ENCODE peak calls at places on chromosome 22, in eight cellular contexts. One of them, this sample, is unnamed.

GRCh38 chr22:22605074-22605404 is 39.4 kb upstream of the GGTLC2 start:
- DNase-seq in ovary: no peak
- DNase-seq in astrocyte of the spinal cord: no peak
- DNase-seq in AG04450: no peak
- DNase-seq in WTC11: no peak
- DNase-seq in progenitor cell of endocrine pancreas: no peak
- DNase-seq in lung: no peak
- DNase-seq in activated CD8-positive, alpha-beta T cell treated with anti-CD3 and anti-CD28 coated beads for 36 hours: no peak
- DNase-seq in this sample: no peak

GRCh38 chr22:27716074-27716473 is 85.5 kb downstream of the MN1 start:
- DNase-seq in ovary: no peak
- DNase-seq in astrocyte of the spinal cord: no peak
- DNase-seq in AG04450: no peak
- DNase-seq in WTC11: no peak
- DNase-seq in progenitor cell of endocrine pancreas: no peak
- DNase-seq in lung: no peak
- DNase-seq in activated CD8-positive, alpha-beta T cell treated with anti-CD3 and anti-CD28 coated beads for 36 hours: no peak
- DNase-seq in this sample: no peak

GRCh38 chr22:39472570-39473556 is 16.1 kb downstream of the MGAT3 start:
- DNase-seq in ovary: no peak
- DNase-seq in astrocyte of the spinal cord: peak
- DNase-seq in AG04450: no peak
- DNase-seq in WTC11: no peak
- DNase-seq in progenitor cell of endocrine pancreas: no peak
- DNase-seq in lung: peak
- DNase-seq in activated CD8-positive, alpha-beta T cell treated with anti-CD3 and anti-CD28 coated beads for 36 hours: no peak
- DNase-seq in this sample: no peak

GRCh38 chr22:20004464-20004863 is 12.2 kb downstream of the ARVCF start:
- DNase-seq in ovary: no peak
- DNase-seq in astrocyte of the spinal cord: no peak
- DNase-seq in AG04450: no peak
- DNase-seq in WTC11: no peak
- DNase-seq in progenitor cell of endocrine pancreas: no peak
- DNase-seq in lung: no peak
- DNase-seq in activated CD8-positive, alpha-beta T cell treated with anti-CD3 and anti-CD28 coated beads for 36 hours: no peak
- DNase-seq in this sample: no peak

GRCh38 chr22:43745783-43746356 is 66.2 kb downstream of the EFCAB6 start:
- DNase-seq in ovary: no peak
- DNase-seq in astrocyte of the spinal cord: no peak
- DNase-seq in AG04450: no peak
- DNase-seq in WTC11: no peak
- DNase-seq in progenitor cell of endocrine pancreas: no peak
- DNase-seq in lung: no peak
- DNase-seq in activated CD8-positive, alpha-beta T cell treated with anti-CD3 and anti-CD28 coated beads for 36 hours: no peak
- DNase-seq in this sample: no peak

GRCh38 chr22:44846726-44847275 is 94.4 kb downstream of the ARHGAP8 start:
- DNase-seq in ovary: no peak
- DNase-seq in astrocyte of the spinal cord: no peak
- DNase-seq in AG04450: no peak
- DNase-seq in WTC11: no peak
- DNase-seq in progenitor cell of endocrine pancreas: no peak
- DNase-seq in lung: no peak
- DNase-seq in activated CD8-positive, alpha-beta T cell treated with anti-CD3 and anti-CD28 coated beads for 36 hours: no peak
- DNase-seq in this sample: no peak

GRCh38 chr22:38230916-38231315 is 29.1 kb downstream of the MAFF start:
- DNase-seq in ovary: no peak
- DNase-seq in astrocyte of the spinal cord: no peak
- DNase-seq in AG04450: no peak
- DNase-seq in WTC11: no peak
- DNase-seq in progenitor cell of endocrine pancreas: no peak
- DNase-seq in lung: no peak
- DNase-seq in activated CD8-positive, alpha-beta T cell treated with anti-CD3 and anti-CD28 coated beads for 36 hours: no peak
- DNase-seq in this sample: no peak

GRCh38 chr22:43151251-43152000 is at the start of gene TSPO:
- DNase-seq in ovary: peak
- DNase-seq in astrocyte of the spinal cord: peak
- DNase-seq in AG04450: no peak
- DNase-seq in WTC11: no peak
- DNase-seq in progenitor cell of endocrine pancreas: no peak
- DNase-seq in lung: peak
- DNase-seq in activated CD8-positive, alpha-beta T cell treated with anti-CD3 and anti-CD28 coated beads for 36 hours: peak
- DNase-seq in this sample: peak

GRCh38 chr22:45170001-45170466 is 6.3 kb downstream of the NUP50 start:
- DNase-seq in ovary: no peak
- DNase-seq in astrocyte of the spinal cord: no peak
- DNase-seq in AG04450: no peak
- DNase-seq in WTC11: no peak
- DNase-seq in progenitor cell of endocrine pancreas: no peak
- DNase-seq in lung: no peak
- DNase-seq in activated CD8-positive, alpha-beta T cell treated with anti-CD3 and anti-CD28 coated beads for 36 hours: peak
- DNase-seq in this sample: no peak

GRCh38 chr22:39365406-39365782 is 15.6 kb downstream of the SYNGR1 start:
- DNase-seq in ovary: no peak
- DNase-seq in astrocyte of the spinal cord: no peak
- DNase-seq in AG04450: no peak
- DNase-seq in WTC11: no peak
- DNase-seq in progenitor cell of endocrine pancreas: no peak
- DNase-seq in lung: no peak
- DNase-seq in activated CD8-positive, alpha-beta T cell treated with anti-CD3 and anti-CD28 coated beads for 36 hours: no peak
- DNase-seq in this sample: no peak

GRCh38 chr22:32175751-32176644 is 16.9 kb upstream of the C22orf42 start:
- DNase-seq in ovary: no peak
- DNase-seq in astrocyte of the spinal cord: no peak
- DNase-seq in AG04450: no peak
- DNase-seq in WTC11: peak
- DNase-seq in progenitor cell of endocrine pancreas: peak
- DNase-seq in lung: no peak
- DNase-seq in activated CD8-positive, alpha-beta T cell treated with anti-CD3 and anti-CD28 coated beads for 36 hours: peak
- DNase-seq in this sample: peak

GRCh38 chr22:38413085-38414008 is 41.7 kb downstream of the KCNJ4 start:
- DNase-seq in ovary: no peak
- DNase-seq in astrocyte of the spinal cord: no peak
- DNase-seq in AG04450: no peak
- DNase-seq in WTC11: peak
- DNase-seq in progenitor cell of endocrine pancreas: no peak
- DNase-seq in lung: no peak
- DNase-seq in activated CD8-positive, alpha-beta T cell treated with anti-CD3 and anti-CD28 coated beads for 36 hours: no peak
- DNase-seq in this sample: peak

GRCh38 chr22:37817705-37818311 is 5.4 kb upstream of the GALR3 start:
- DNase-seq in ovary: peak
- DNase-seq in astrocyte of the spinal cord: peak
- DNase-seq in AG04450: no peak
- DNase-seq in WTC11: peak
- DNase-seq in progenitor cell of endocrine pancreas: peak
- DNase-seq in lung: peak
- DNase-seq in activated CD8-positive, alpha-beta T cell treated with anti-CD3 and anti-CD28 coated beads for 36 hours: peak
- DNase-seq in this sample: peak

GRCh38 chr22:39428597-39429071 is 28.2 kb upstream of the MGAT3 start:
- DNase-seq in ovary: no peak
- DNase-seq in astrocyte of the spinal cord: peak
- DNase-seq in AG04450: no peak
- DNase-seq in WTC11: peak
- DNase-seq in progenitor cell of endocrine pancreas: no peak
- DNase-seq in lung: no peak
- DNase-seq in activated CD8-positive, alpha-beta T cell treated with anti-CD3 and anti-CD28 coated beads for 36 hours: no peak
- DNase-seq in this sample: no peak

GRCh38 chr22:39144101-39144815 is 8.2 kb downstream of the CBX7 start:
- DNase-seq in ovary: peak
- DNase-seq in astrocyte of the spinal cord: peak
- DNase-seq in AG04450: no peak
- DNase-seq in WTC11: no peak
- DNase-seq in progenitor cell of endocrine pancreas: no peak
- DNase-seq in lung: no peak
- DNase-seq in activated CD8-positive, alpha-beta T cell treated with anti-CD3 and anti-CD28 coated beads for 36 hours: peak
- DNase-seq in this sample: no peak

GRCh38 chr22:26172389-26172990 is 3.2 kb downstream of the SEZ6L start:
- DNase-seq in ovary: no peak
- DNase-seq in astrocyte of the spinal cord: peak
- DNase-seq in AG04450: no peak
- DNase-seq in WTC11: peak
- DNase-seq in progenitor cell of endocrine pancreas: peak
- DNase-seq in lung: no peak
- DNase-seq in activated CD8-positive, alpha-beta T cell treated with anti-CD3 and anti-CD28 coated beads for 36 hours: peak
- DNase-seq in this sample: peak

GRCh38 chr22:44975444-44976262 is 34.2 kb downstream of the PHF21B start:
- DNase-seq in ovary: peak
- DNase-seq in astrocyte of the spinal cord: peak
- DNase-seq in AG04450: peak
- DNase-seq in WTC11: peak
- DNase-seq in progenitor cell of endocrine pancreas: peak
- DNase-seq in lung: peak
- DNase-seq in activated CD8-positive, alpha-beta T cell treated with anti-CD3 and anti-CD28 coated beads for 36 hours: peak
- DNase-seq in this sample: peak

GRCh38 chr22:21015051-21016006 is at the start of gene P2RX6:
- DNase-seq in ovary: no peak
- DNase-seq in astrocyte of the spinal cord: peak
- DNase-seq in AG04450: no peak
- DNase-seq in WTC11: no peak
- DNase-seq in progenitor cell of endocrine pancreas: no peak
- DNase-seq in lung: no peak
- DNase-seq in activated CD8-positive, alpha-beta T cell treated with anti-CD3 and anti-CD28 coated beads for 36 hours: no peak
- DNase-seq in this sample: peak

GRCh38 chr22:44389926-44390925 is 77.5 kb upstream of the SHISAL1 start:
- DNase-seq in ovary: peak
- DNase-seq in astrocyte of the spinal cord: no peak
- DNase-seq in AG04450: no peak
- DNase-seq in WTC11: peak
- DNase-seq in progenitor cell of endocrine pancreas: no peak
- DNase-seq in lung: no peak
- DNase-seq in activated CD8-positive, alpha-beta T cell treated with anti-CD3 and anti-CD28 coated beads for 36 hours: no peak
- DNase-seq in this sample: peak

GRCh38 chr22:17121235-17122195 is at the start of gene TMEM121B:
- DNase-seq in ovary: peak
- DNase-seq in astrocyte of the spinal cord: peak
- DNase-seq in AG04450: no peak
- DNase-seq in WTC11: peak
- DNase-seq in progenitor cell of endocrine pancreas: peak
- DNase-seq in lung: no peak
- DNase-seq in activated CD8-positive, alpha-beta T cell treated with anti-CD3 and anti-CD28 coated beads for 36 hours: peak
- DNase-seq in this sample: peak

GRCh38 chr22:32744560-32744959 is 56.9 kb upstream of the TIMP3 start:
- DNase-seq in ovary: no peak
- DNase-seq in astrocyte of the spinal cord: no peak
- DNase-seq in AG04450: no peak
- DNase-seq in WTC11: no peak
- DNase-seq in progenitor cell of endocrine pancreas: no peak
- DNase-seq in lung: no peak
- DNase-seq in activated CD8-positive, alpha-beta T cell treated with anti-CD3 and anti-CD28 coated beads for 36 hours: no peak
- DNase-seq in this sample: no peak

GRCh38 chr22:28497188-28497587 is 182.5 kb downstream of the TTC28 start:
- DNase-seq in ovary: no peak
- DNase-seq in astrocyte of the spinal cord: no peak
- DNase-seq in AG04450: no peak
- DNase-seq in WTC11: no peak
- DNase-seq in progenitor cell of endocrine pancreas: no peak
- DNase-seq in lung: no peak
- DNase-seq in activated CD8-positive, alpha-beta T cell treated with anti-CD3 and anti-CD28 coated beads for 36 hours: no peak
- DNase-seq in this sample: no peak

DNA sequence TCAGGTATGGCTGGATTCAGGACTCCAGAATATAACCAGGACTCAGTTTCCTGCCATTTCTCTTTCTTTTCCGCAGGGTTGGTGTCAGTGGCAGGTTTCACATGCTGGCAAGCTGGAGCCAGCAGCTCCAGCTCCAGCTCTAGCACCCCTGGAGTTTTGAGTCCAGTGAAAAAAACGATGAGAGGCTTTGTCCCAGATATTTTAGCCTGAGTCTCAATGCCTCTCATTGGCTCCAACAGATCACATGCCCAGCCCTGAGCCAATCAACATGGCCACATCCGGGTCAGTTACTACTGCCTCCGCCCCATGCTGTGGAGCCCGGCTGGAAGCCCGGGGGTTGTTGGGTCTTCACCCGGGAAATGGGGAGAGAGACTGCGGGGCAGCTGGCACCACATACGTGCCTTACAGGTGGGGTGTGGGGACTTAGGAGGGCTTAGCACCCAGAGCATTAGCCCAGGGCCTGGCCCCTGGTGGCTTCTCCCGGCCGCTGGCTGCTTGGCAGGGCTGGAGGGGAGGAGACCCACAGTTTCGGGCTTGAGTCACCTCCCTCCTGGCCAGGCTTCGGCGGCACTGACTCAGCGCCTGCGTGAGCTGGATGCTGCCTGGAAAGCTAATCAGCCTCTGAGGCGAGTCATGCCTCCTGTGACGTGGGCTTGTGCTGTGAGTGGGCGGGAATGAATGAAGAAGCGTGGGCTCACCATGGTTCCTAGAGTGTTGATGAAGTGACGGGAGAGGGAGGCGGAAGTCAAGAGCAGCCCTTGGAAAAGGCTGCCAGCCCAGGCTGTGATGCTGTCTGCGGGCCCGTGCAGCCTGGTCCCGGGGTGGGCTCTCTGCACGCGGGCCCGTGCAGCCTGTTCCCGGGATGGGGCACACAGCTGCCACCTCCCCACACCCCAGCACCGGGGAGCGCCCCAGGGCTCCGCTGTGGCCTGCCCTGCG is 15.3 kb upstream of the MRTFA start:
- DNase-seq in ovary: peak
- DNase-seq in astrocyte of the spinal cord: peak
- DNase-seq in AG04450: peak
- DNase-seq in WTC11: peak
- DNase-seq in progenitor cell of endocrine pancreas: peak
- DNase-seq in lung: peak
- DNase-seq in activated CD8-positive, alpha-beta T cell treated with anti-CD3 and anti-CD28 coated beads for 36 hours: peak
- DNase-seq in this sample: no peak
- TF ChIP-seq CTCF in ovary: peak
- TF ChIP-seq CTCF in astrocyte of the spinal cord: no peak
- TF ChIP-seq CTCF in AG04450: peak
- TF ChIP-seq CTCF in WTC11: no peak
- TF ChIP-seq CTCF in progenitor cell of endocrine pancreas: no peak
- TF ChIP-seq CTCF in lung: no peak
- TF ChIP-seq CTCF in activated CD8-positive, alpha-beta T cell treated with anti-CD3 and anti-CD28 coated beads for 36 hours: no peak
- TF ChIP-seq CTCF in this sample: no peak

GRCh38 chr22:25172153-25172552 is 27.5 kb upstream of the CRYBB3 start:
- DNase-seq in ovary: no peak
- DNase-seq in astrocyte of the spinal cord: no peak
- DNase-seq in AG04450: no peak
- DNase-seq in WTC11: no peak
- DNase-seq in progenitor cell of endocrine pancreas: no peak
- DNase-seq in lung: no peak
- DNase-seq in activated CD8-positive, alpha-beta T cell treated with anti-CD3 and anti-CD28 coated beads for 36 hours: peak
- DNase-seq in this sample: no peak
- TF ChIP-seq CTCF in ovary: no peak
- TF ChIP-seq CTCF in astrocyte of the spinal cord: no peak
- TF ChIP-seq CTCF in AG04450: no peak
- TF ChIP-seq CTCF in WTC11: no peak
- TF ChIP-seq CTCF in progenitor cell of endocrine pancreas: no peak
- TF ChIP-seq CTCF in lung: peak
- TF ChIP-seq CTCF in activated CD8-positive, alpha-beta T cell treated with anti-CD3 and anti-CD28 coated beads for 36 hours: peak
- TF ChIP-seq CTCF in this sample: no peak

GRCh38 chr22:49923445-49923844 is 5.0 kb downstream of the CRELD2 start:
- DNase-seq in ovary: no peak
- DNase-seq in astrocyte of the spinal cord: no peak
- DNase-seq in AG04450: no peak
- DNase-seq in WTC11: no peak
- DNase-seq in progenitor cell of endocrine pancreas: no peak
- DNase-seq in lung: no peak
- DNase-seq in activated CD8-positive, alpha-beta T cell treated with anti-CD3 and anti-CD28 coated beads for 36 hours: no peak
- DNase-seq in this sample: no peak
- TF ChIP-seq CTCF in ovary: no peak
- TF ChIP-seq CTCF in astrocyte of the spinal cord: peak
- TF ChIP-seq CTCF in AG04450: peak
- TF ChIP-seq CTCF in WTC11: no peak
- TF ChIP-seq CTCF in progenitor cell of endocrine pancreas: no peak
- TF ChIP-seq CTCF in lung: no peak
- TF ChIP-seq CTCF in activated CD8-positive, alpha-beta T cell treated with anti-CD3 and anti-CD28 coated beads for 36 hours: peak
- TF ChIP-seq CTCF in this sample: no peak

GRCh38 chr22:35838849-35839646 is 121.4 kb downstream of the APOL5 start:
- DNase-seq in ovary: peak
- DNase-seq in astrocyte of the spinal cord: peak
- DNase-seq in AG04450: peak
- DNase-seq in WTC11: peak
- DNase-seq in progenitor cell of endocrine pancreas: no peak
- DNase-seq in lung: no peak
- DNase-seq in activated CD8-positive, alpha-beta T cell treated with anti-CD3 and anti-CD28 coated beads for 36 hours: peak
- DNase-seq in this sample: peak
- TF ChIP-seq CTCF in ovary: peak
- TF ChIP-seq CTCF in astrocyte of the spinal cord: peak
- TF ChIP-seq CTCF in AG04450: peak
- TF ChIP-seq CTCF in WTC11: no peak
- TF ChIP-seq CTCF in progenitor cell of endocrine pancreas: peak
- TF ChIP-seq CTCF in lung: no peak
- TF ChIP-seq CTCF in activated CD8-positive, alpha-beta T cell treated with anti-CD3 and anti-CD28 coated beads for 36 hours: no peak
- TF ChIP-seq CTCF in this sample: no peak

This sample was measured in glutamatergic neuron.